ENCODE peak calls at places on chromosomes 13 and 19, in five cellular contexts. One of them, this sample, is unnamed.

GRCh38 chr19:11382898-11383705 is 1.0 kb downstream of the EPOR start:
- DNase-seq in KG1: peak
- DNase-seq in HEK293T: peak
- DNase-seq in right lobe of liver: peak
- DNase-seq in lower leg skin: no peak
- DNase-seq in this sample: peak

GRCh38 chr13:33128134-33128533 is 111.9 kb downstream of the KL start:
- DNase-seq in HEK293T: no peak
- DNase-seq in right lobe of liver: no peak
- DNase-seq in lower leg skin: no peak
- DNase-seq in KG1: no peak
- DNase-seq in this sample: no peak

GRCh38 chr13:43804461-43805070 is 17.8 kb upstream of the ENOX1 start:
- DNase-seq in lower leg skin: no peak
- DNase-seq in HEK293T: no peak
- DNase-seq in KG1: peak
- DNase-seq in right lobe of liver: no peak
- DNase-seq in this sample: peak

GRCh38 chr19:49210108-49210900 is 52.7 kb downstream of the TRPM4 start:
- DNase-seq in HEK293T: peak
- DNase-seq in right lobe of liver: peak
- DNase-seq in lower leg skin: no peak
- DNase-seq in KG1: no peak
- DNase-seq in this sample: no peak

GRCh38 chr19:43664008-43664407 is 6.0 kb downstream of the PLAUR start:
- DNase-seq in right lobe of liver: no peak
- DNase-seq in HEK293T: no peak
- DNase-seq in KG1: no peak
- DNase-seq in lower leg skin: no peak
- DNase-seq in this sample: no peak

GRCh38 chr19:17248011-17248776 is 2.5 kb upstream of the NR2F6 start:
- DNase-seq in lower leg skin: no peak
- DNase-seq in HEK293T: no peak
- DNase-seq in KG1: no peak
- DNase-seq in right lobe of liver: no peak
- DNase-seq in this sample: peak

GRCh38 chr13:78131811-78132210 is 213.2 kb upstream of the EDNRB start:
- DNase-seq in HEK293T: no peak
- DNase-seq in KG1: no peak
- DNase-seq in right lobe of liver: no peak
- DNase-seq in lower leg skin: no peak
- DNase-seq in this sample: no peak

GRCh38 chr13:99075268-99076191 is 97.7 kb upstream of the DOCK9 start:
- DNase-seq in lower leg skin: no peak
- DNase-seq in KG1: no peak
- DNase-seq in right lobe of liver: no peak
- DNase-seq in HEK293T: no peak
- DNase-seq in this sample: no peak

GRCh38 chr13:45474584-45475454 is 10.1 kb downstream of the COG3 start:
- DNase-seq in lower leg skin: no peak
- DNase-seq in HEK293T: no peak
- DNase-seq in right lobe of liver: no peak
- DNase-seq in KG1: no peak
- DNase-seq in this sample: no peak

GRCh38 chr19:47776568-47776967 is 1.9 kb upstream of the SELENOW start:
- DNase-seq in lower leg skin: no peak
- DNase-seq in right lobe of liver: no peak
- DNase-seq in KG1: no peak
- DNase-seq in HEK293T: no peak
- DNase-seq in this sample: no peak

GRCh38 chr19:17327654-17328516 is 6.8 kb downstream of the ANO8 start:
- DNase-seq in lower leg skin: peak
- DNase-seq in KG1: no peak
- DNase-seq in HEK293T: peak
- DNase-seq in right lobe of liver: no peak
- DNase-seq in this sample: peak

GRCh38 chr19:38371081-38371480 is 3.3 kb upstream of the PSMD8 start:
- DNase-seq in lower leg skin: no peak
- DNase-seq in right lobe of liver: no peak
- DNase-seq in KG1: no peak
- DNase-seq in HEK293T: no peak
- DNase-seq in this sample: peak

GRCh38 chr19:17076539-17076919 is 952 bp downstream of the MYO9B start:
- DNase-seq in right lobe of liver: no peak
- DNase-seq in KG1: no peak
- DNase-seq in HEK293T: no peak
- DNase-seq in lower leg skin: no peak
- DNase-seq in this sample: no peak

GRCh38 chr13:98345103-98345899 is 168.2 kb upstream of the RNF113B start:
- DNase-seq in KG1: no peak
- DNase-seq in lower leg skin: no peak
- DNase-seq in HEK293T: no peak
- DNase-seq in right lobe of liver: no peak
- DNase-seq in this sample: no peak

GRCh38 chr19:7894612-7895309 is 6.5 kb downstream of the LRRC8E start:
- DNase-seq in KG1: no peak
- DNase-seq in HEK293T: no peak
- DNase-seq in right lobe of liver: no peak
- DNase-seq in lower leg skin: no peak
- DNase-seq in this sample: peak

GRCh38 chr13:101394597-101394996 is 21.7 kb downstream of the NALCN start:
- DNase-seq in right lobe of liver: no peak
- DNase-seq in HEK293T: no peak
- DNase-seq in KG1: no peak
- DNase-seq in lower leg skin: no peak
- DNase-seq in this sample: no peak

GRCh38 chr13:36526897-36527296 is 94.6 kb downstream of the CCNA1 start:
- DNase-seq in HEK293T: no peak
- DNase-seq in right lobe of liver: no peak
- DNase-seq in lower leg skin: no peak
- DNase-seq in KG1: no peak
- DNase-seq in this sample: no peak

GRCh38 chr19:31121501-31121900 is 227.7 kb downstream of the TSHZ3 start:
- DNase-seq in lower leg skin: no peak
- DNase-seq in HEK293T: no peak
- DNase-seq in KG1: no peak
- DNase-seq in right lobe of liver: no peak
- DNase-seq in this sample: no peak

GRCh38 chr13:90690458-90691063 is 656.9 kb upstream of the MIR17HG start:
- DNase-seq in HEK293T: no peak
- DNase-seq in right lobe of liver: no peak
- DNase-seq in KG1: no peak
- DNase-seq in lower leg skin: no peak
- DNase-seq in this sample: no peak

GRCh38 chr19:46494115-46494935 is 1.3 kb downstream of the PNMA8B start:
- DNase-seq in right lobe of liver: no peak
- DNase-seq in HEK293T: no peak
- DNase-seq in lower leg skin: no peak
- DNase-seq in KG1: no peak
- DNase-seq in this sample: peak

GRCh38 chr19:45607071-45608029 is 5.3 kb upstream of the GPR4 start:
- DNase-seq in KG1: no peak
- DNase-seq in lower leg skin: peak
- DNase-seq in HEK293T: peak
- DNase-seq in right lobe of liver: peak
- DNase-seq in this sample: peak

GRCh38 chr13:45100855-45101254 is 19.5 kb upstream of the GTF2F2 start:
- DNase-seq in lower leg skin: no peak
- DNase-seq in right lobe of liver: no peak
- DNase-seq in HEK293T: no peak
- DNase-seq in KG1: no peak
- DNase-seq in this sample: no peak

GRCh38 chr13:34750078-34750703 is 191.9 kb upstream of the NBEA start:
- DNase-seq in HEK293T: no peak
- DNase-seq in KG1: no peak
- DNase-seq in right lobe of liver: no peak
- DNase-seq in lower leg skin: no peak
- DNase-seq in this sample: no peak

GRCh38 chr19:49894879-49895565 is 1.7 kb downstream of the IL4I1 start:
- DNase-seq in HEK293T: no peak
- DNase-seq in lower leg skin: no peak
- DNase-seq in KG1: no peak
- DNase-seq in right lobe of liver: no peak
- DNase-seq in this sample: no peak

GRCh38 chr19:5356918-5357317 is 16.3 kb upstream of the PTPRS start:
- DNase-seq in HEK293T: no peak
- DNase-seq in right lobe of liver: no peak
- DNase-seq in lower leg skin: no peak
- DNase-seq in KG1: no peak
- DNase-seq in this sample: peak

GRCh38 chr19:5356428-5356827 is 15.8 kb upstream of the PTPRS start:
- DNase-seq in KG1: no peak
- DNase-seq in HEK293T: no peak
- DNase-seq in lower leg skin: no peak
- DNase-seq in right lobe of liver: no peak
- DNase-seq in this sample: peak

GRCh38 chr13:50511877-50512332 is 331.6 kb downstream of the DLEU7 start:
- DNase-seq in KG1: peak
- DNase-seq in HEK293T: no peak
- DNase-seq in right lobe of liver: no peak
- DNase-seq in lower leg skin: no peak
- DNase-seq in this sample: no peak

GRCh38 chr13:51687928-51688714 is 103.9 kb downstream of the WDFY2 start:
- DNase-seq in KG1: no peak
- DNase-seq in HEK293T: no peak
- DNase-seq in right lobe of liver: no peak
- DNase-seq in lower leg skin: no peak
- DNase-seq in this sample: no peak

GRCh38 chr19:41226053-41226873 is 7.2 kb downstream of the AXL start:
- DNase-seq in right lobe of liver: peak
- DNase-seq in KG1: no peak
- DNase-seq in lower leg skin: no peak
- DNase-seq in HEK293T: peak
- DNase-seq in this sample: peak

GRCh38 chr19:46408611-46409039 is 4.7 kb downstream of the CCDC8 start:
- DNase-seq in KG1: no peak
- DNase-seq in HEK293T: no peak
- DNase-seq in lower leg skin: no peak
- DNase-seq in right lobe of liver: no peak
- DNase-seq in this sample: peak

GRCh38 chr19:55305491-55305890 is 19.6 kb downstream of the TMEM150B start:
- DNase-seq in KG1: no peak
- DNase-seq in right lobe of liver: no peak
- DNase-seq in lower leg skin: no peak
- DNase-seq in HEK293T: peak
- DNase-seq in this sample: peak

GRCh38 chr13:110641055-110642015 is 26.0 kb downstream of the NAXD start:
- DNase-seq in lower leg skin: no peak
- DNase-seq in HEK293T: no peak
- DNase-seq in right lobe of liver: peak
- DNase-seq in KG1: no peak
- DNase-seq in this sample: no peak

GRCh38 chr19:48683349-48683748 is 10.5 kb upstream of the NTN5 start:
- DNase-seq in lower leg skin: no peak
- DNase-seq in HEK293T: no peak
- DNase-seq in right lobe of liver: no peak
- DNase-seq in KG1: no peak
- DNase-seq in this sample: peak

GRCh38 chr13:38309397-38309796 is 40.3 kb upstream of the UFM1 start:
- DNase-seq in lower leg skin: no peak
- DNase-seq in KG1: no peak
- DNase-seq in right lobe of liver: no peak
- DNase-seq in HEK293T: no peak
- DNase-seq in this sample: no peak

GRCh38 chr13:37443538-37443937 is 155.0 kb downstream of the POSTN start:
- DNase-seq in lower leg skin: no peak
- DNase-seq in right lobe of liver: no peak
- DNase-seq in KG1: no peak
- DNase-seq in HEK293T: no peak
- DNase-seq in this sample: peak

This sample was measured in osteoblast.